ENCODE peak calls at places on chromosomes 13 and 19, in four cellular contexts. X is HCT116, R is SK-N-SH, S is GM23338. N is an unnamed sample.

GRCh38 chr19:46232029-46232428 is 2.5 kb downstream of the IGFL1 start:
- DNase-seq in X (no peak), R (no peak), S (no peak), N (no peak)

GRCh38 chr19:5480427-5480836 is 25.2 kb downstream of the ZNRF4 start:
- DNase-seq in R (peak), S (peak), X (peak), N (no peak)

GRCh38 chr13:113479179-113479578 is 11.3 kb downstream of the DCUN1D2 start:
- DNase-seq in R (no peak), X (no peak), S (no peak), N (no peak)

GRCh38 chr13:109859898-109860297 is 73.5 kb upstream of the IRS2 start:
- DNase-seq in R (no peak), X (no peak), S (no peak), N (no peak)

GRCh38 chr19:8148410-8149231 is 771 bp downstream of the FBN3 start:
- DNase-seq in X (peak), S (peak), R (peak), N (no peak)

GRCh38 chr13:100904293-100904976 is 229.8 kb upstream of the TMTC4 start:
- DNase-seq in S (no peak), X (no peak), R (no peak), N (no peak)

GRCh38 chr13:41008349-41008980 is 10.7 kb downstream of the ELF1 start:
- DNase-seq in X (no peak), S (no peak), R (no peak), N (peak)

GRCh38 chr19:48925240-48925843 is 8.2 kb upstream of the DHDH start:
- DNase-seq in R (no peak), X (peak), S (no peak), N (no peak)

GRCh38 chr19:29515706-29516357 is 10.0 kb upstream of the VSTM2B start:
- DNase-seq in R (no peak), S (no peak), X (no peak), N (no peak)

GRCh38 chr19:17718988-17719711 is at the start of gene MAP1S:
- DNase-seq in R (peak), S (peak), X (no peak), N (peak)

GRCh38 chr13:66040506-66040905 is 1189.6 kb downstream of the PCDH9 start:
- DNase-seq in R (no peak), X (no peak), S (no peak), N (no peak)

GRCh38 chr13:44267966-44268365 is 105.7 kb upstream of the SERP2 start:
- DNase-seq in X (no peak), R (no peak), S (no peak), N (no peak)

GRCh38 chr13:100666124-100666523 is 8.5 kb downstream of the TMTC4 start:
- DNase-seq in S (no peak), X (no peak), R (peak), N (no peak)

GRCh38 chr13:25778302-25778701 is 273.5 kb downstream of the SHISA2 start:
- DNase-seq in S (no peak), R (no peak), X (no peak), N (peak)

GRCh38 chr19:18846862-18847515 is 15.2 kb downstream of the UPF1 start:
- DNase-seq in X (no peak), S (peak), R (peak), N (no peak)

GRCh38 chr19:2770055-2771013 is 12.7 kb downstream of the SGTA start:
- DNase-seq in X (no peak), R (no peak), S (no peak), N (no peak)

GRCh38 chr13:41837668-41838067 is 123.2 kb downstream of the VWA8 start:
- DNase-seq in S (no peak), X (no peak), R (no peak), N (no peak)

GRCh38 chr13:39250440-39250839 is 212.2 kb downstream of the NHLRC3 start:
- DNase-seq in R (no peak), X (no peak), S (no peak), N (no peak)

GRCh38 chr19:10228925-10229324 is 2.2 kb downstream of the S1PR2 start:
- DNase-seq in S (peak), X (no peak), R (peak), N (peak)

GRCh38 chr13:70585109-70585508 is 476.9 kb upstream of the KLHL1 start:
- DNase-seq in R (no peak), X (no peak), S (no peak), N (no peak)

GRCh38 chr13:37127706-37128241 is 22.3 kb upstream of the CSNK1A1L start:
- DNase-seq in X (no peak), S (no peak), R (no peak), N (no peak)

GRCh38 chr13:89204435-89204834 is 1533.3 kb downstream of the SLITRK5 start:
- DNase-seq in S (no peak), X (no peak), R (no peak), N (no peak)

GRCh38 chr19:47414469-47414868 is 4.9 kb downstream of the MEIS3 start:
- DNase-seq in S (peak), R (peak), X (no peak), N (peak)

GRCh38 chr13:110973007-110973700 is 58.3 kb upstream of the ANKRD10 start:
- DNase-seq in S (no peak), X (no peak), R (no peak), N (no peak)

GRCh38 chr13:73602295-73602694 is 531.9 kb downstream of the KLF12 start:
- DNase-seq in X (peak), S (peak), R (no peak), N (no peak)

GRCh38 chr19:58392945-58393724 is 2.3 kb upstream of the RNF225 start:
- DNase-seq in R (no peak), S (no peak), X (no peak), N (no peak)

GRCh38 chr19:29387586-29387985 is 138.2 kb upstream of the VSTM2B start:
- DNase-seq in S (no peak), X (no peak), R (no peak), N (no peak)

GRCh38 chr13:74153316-74153715 is 19.1 kb upstream of the KLF12 start:
- DNase-seq in R (no peak), X (no peak), S (no peak), N (no peak)

GRCh38 chr13:80556291-80556690 is 215.4 kb upstream of the SPRY2 start:
- DNase-seq in X (no peak), S (no peak), R (no peak), N (no peak)

GRCh38 chr13:39452412-39452811 is 150.6 kb downstream of the LHFPL6 start:
- DNase-seq in S (no peak), X (no peak), R (no peak), N (no peak)

GRCh38 chr19:6906559-6906958 is 19.2 kb downstream of the ADGRE1 start:
- DNase-seq in R (no peak), X (no peak), S (no peak), N (no peak)

GRCh38 chr13:109126973-109127615 is 497.7 kb downstream of the MYO16 start:
- DNase-seq in R (peak), X (no peak), S (no peak), N (no peak)

GRCh38 chr13:21232196-21232595 is 55.7 kb downstream of the MRPL57 start:
- DNase-seq in R (no peak), S (peak), X (no peak), N (no peak)

GRCh38 chr19:10122066-10122465 is 2.4 kb upstream of the EIF3G start:
- DNase-seq in X (no peak), S (no peak), R (no peak), N (no peak)

GRCh38 chr13:22120646-22121045 is 449.8 kb downstream of the FGF9 start:
- DNase-seq in S (no peak), X (no peak), R (no peak), N (no peak)

GRCh38 chr13:24631922-24632321 is 48.3 kb upstream of the ATP12A start:
- DNase-seq in S (no peak), R (no peak), X (no peak), N (no peak)

GRCh38 chr13:59356607-59357006 is 807.1 kb downstream of the DIAPH3 start:
- DNase-seq in X (no peak), S (no peak), R (no peak), N (no peak)

GRCh38 chr13:32381539-32381938 is 46.4 kb downstream of the N4BP2L1 start:
- DNase-seq in S (peak), X (peak), R (peak), N (no peak)

GRCh38 chr19:42295831-42296525 is 6.0 kb upstream of the PRR19 start:
- DNase-seq in X (peak), R (peak), S (peak), N (peak)
- TF ChIP-seq POLR2AphosphoS5 in X (peak), R (no peak), S (peak), N (peak)

GRCh38 chr19:53865523-53865917 is 2.2 kb upstream of the MYADM start:
- DNase-seq in R (no peak), X (no peak), S (no peak), N (no peak)

GRCh38 chr19:53864308-53864836 is 3.3 kb upstream of the MYADM start:
- DNase-seq in S (no peak), R (no peak), X (no peak), N (no peak)

GRCh38 chr19:53868091-53868891 is 608 bp downstream of the MYADM start:
- DNase-seq in S (peak), R (peak), X (no peak), N (peak)

GRCh38 chr19:53867225-53868090 is at the start of gene MYADM:
- DNase-seq in R (peak), S (peak), X (peak), N (peak)

DNA sequence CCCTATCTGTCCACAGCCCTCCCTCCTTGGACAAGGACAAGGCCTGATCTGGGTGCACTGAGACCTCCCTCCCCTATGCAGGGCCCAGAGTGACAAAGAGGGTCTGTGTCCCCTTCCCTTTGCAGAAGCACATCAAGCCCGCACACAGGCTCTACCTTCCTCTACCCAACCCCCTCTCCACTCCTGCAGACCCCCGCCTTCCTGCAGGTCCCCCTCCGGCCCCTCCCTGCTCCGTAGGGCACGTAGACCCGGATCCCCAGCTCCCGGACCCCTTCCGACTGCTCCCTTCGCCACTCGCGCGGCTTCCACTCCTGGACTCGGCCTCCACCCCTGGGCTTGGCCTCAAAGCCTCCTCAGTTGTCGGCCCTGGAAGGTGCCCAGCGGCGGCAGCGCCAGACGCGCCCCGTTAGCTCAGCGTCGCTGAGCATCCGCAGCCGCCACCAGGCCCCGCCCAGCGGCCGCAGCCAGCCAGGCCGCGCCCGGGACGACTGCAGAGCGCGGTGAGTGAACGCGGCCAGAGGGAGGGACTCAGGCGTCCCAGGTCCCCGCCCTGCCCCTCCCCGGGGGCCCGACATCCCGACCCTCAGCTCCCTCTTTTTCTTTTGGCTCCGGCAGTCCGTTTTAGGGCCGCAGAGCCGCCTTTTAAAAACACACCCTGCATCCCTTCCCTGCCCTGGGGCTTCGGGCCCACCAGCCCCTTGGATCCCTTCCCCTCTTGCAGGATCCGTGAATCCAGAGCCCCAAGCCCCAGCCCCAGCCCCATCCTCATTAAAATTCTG is 1.6 kb upstream of the MYADM start:
- DNase-seq in R (peak), S (peak), X (peak), N (peak)
- TF ChIP-seq REST in R (no peak), S (peak), X (no peak), N (no peak)

GRCh38 chr19:34926685-34927375 is at the start of gene ZNF30:
- DNase-seq in R (peak), X (peak), S (peak), N (no peak)
- TF ChIP-seq POLR2AphosphoS5 in R (peak), X (peak), S (peak), N (no peak)

DNA sequence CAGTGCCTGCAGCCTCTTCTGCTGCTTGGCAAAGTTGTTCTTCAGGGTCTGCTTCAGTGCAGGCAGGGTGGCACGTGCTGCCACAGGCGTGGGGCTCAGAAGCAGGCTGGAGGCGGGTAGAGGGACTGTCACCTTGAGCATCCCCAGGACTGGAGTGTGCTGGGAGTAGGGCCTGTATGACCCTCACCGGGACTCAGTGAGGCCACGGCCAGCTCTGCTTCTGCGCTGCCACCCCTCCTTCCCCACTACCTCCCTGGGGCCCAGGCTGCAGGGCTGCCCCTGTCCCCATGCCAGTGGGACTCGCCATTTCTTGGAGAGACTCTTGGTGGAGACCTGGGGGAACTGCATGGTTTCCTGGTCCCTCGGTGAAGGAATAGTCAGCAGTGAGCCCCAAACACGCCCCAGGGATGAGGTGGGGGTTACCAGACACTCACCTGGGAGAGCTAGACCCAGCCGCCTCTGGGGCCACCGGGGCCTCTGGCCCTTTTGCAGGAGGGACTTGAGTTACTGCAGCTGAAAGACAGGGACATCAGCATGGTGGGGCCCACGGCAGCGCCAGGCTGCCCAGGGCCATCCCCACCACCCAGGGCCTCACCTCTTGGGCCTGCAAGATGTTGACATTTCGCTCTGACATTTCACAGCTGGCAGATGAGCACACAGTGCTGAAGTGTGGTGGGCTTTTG is 29.9 kb downstream of the TUBA3C start:
- DNase-seq in X (no peak), R (no peak), S (no peak), N (no peak)
- TF ChIP-seq REST in X (no peak), R (no peak), S (no peak), N (no peak)

GRCh38 chr19:40633207-40633606 is 32.0 kb downstream of the LTBP4 start:
- DNase-seq in S (no peak), X (no peak), R (no peak), N (no peak)
- TF ChIP-seq POLR2AphosphoS5 in S (no peak), X (no peak), R (no peak), N (no peak)

GRCh38 chr19:12293771-12294307 is 844 bp downstream of the ZNF44 start:
- DNase-seq in R (peak), X (peak), S (peak), N (peak)
- TF ChIP-seq REST in R (no peak), X (no peak), S (no peak), N (no peak)

GRCh38 chr19:56105090-56105701 is 15.9 kb downstream of the ZNF787 start:
- DNase-seq in X (peak), R (no peak), S (peak), N (peak)
- TF ChIP-seq POLR2AphosphoS5 in X (no peak), R (no peak), S (no peak), N (no peak)

GRCh38 chr19:15631817-15632216 is 8.9 kb upstream of the CYP4F3 start:
- DNase-seq in S (peak), R (peak), X (no peak), N (no peak)
- TF ChIP-seq REST in S (peak), R (peak), X (peak), N (peak)

DNA sequence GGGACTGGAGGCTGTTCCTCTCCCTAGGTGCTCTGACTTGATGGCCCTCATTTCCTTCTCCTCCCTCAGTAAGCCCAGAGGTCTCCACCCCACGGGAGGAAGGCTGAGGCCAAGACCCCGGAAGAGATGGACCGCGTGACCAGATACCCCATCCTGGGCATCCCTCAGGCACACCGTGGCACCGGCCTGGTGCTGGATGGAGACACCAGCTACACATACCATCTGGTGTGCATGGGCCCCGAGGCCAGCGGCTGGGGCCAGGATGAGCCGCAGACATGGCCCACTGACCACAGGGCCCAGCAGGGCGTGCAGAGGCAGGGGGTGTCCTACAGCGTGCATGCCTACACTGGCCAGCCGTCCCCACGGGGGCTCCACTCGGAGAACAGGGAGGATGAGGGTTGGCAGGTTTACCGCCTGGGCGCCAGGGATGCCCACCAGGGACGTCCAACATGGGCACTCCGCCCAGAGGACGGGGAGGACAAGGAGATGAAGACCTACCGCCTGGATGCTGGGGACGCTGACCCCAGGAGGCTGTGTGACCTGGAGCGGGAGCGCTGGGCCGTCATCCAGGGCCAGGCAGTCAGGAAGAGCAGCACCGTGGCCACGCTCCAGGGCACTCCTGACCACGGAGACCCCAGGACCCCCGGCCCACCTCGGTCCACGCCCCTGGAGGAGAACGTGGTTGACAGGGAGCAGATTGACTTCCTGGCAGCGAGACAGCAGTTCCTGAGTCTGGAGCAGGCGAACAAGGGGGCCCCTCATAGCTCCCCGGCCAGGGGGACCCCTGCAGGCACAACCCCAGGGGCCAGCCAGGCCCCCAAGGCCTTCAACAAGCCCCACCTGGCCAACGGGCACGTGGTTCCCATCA is 6.1 kb downstream of the MISP start:
- DNase-seq in X (no peak), S (no peak), R (no peak), N (no peak)
- TF ChIP-seq POLR2AphosphoS5 in X (no peak), S (no peak), R (no peak), N (no peak)